ENCODE peak calls at places on chromosomes 2 and 18, in seven cellular contexts. One of them, this sample, is unnamed.

GRCh38 chr18:46756559-46757201 is at the start of gene ST8SIA5:
- DNase-seq in endothelial cell of umbilical vein: no peak
- DNase-seq in hepatocyte: no peak
- DNase-seq in HCT116: no peak
- DNase-seq in IMR-90: no peak
- DNase-seq in mammary epithelial cell: no peak
- DNase-seq in mesendoderm: peak; percentile 53
- DNase-seq in this sample: peak; percentile 40

GRCh38 chr18:3790702-3791101 is 340.7 kb downstream of the TGIF1 start:
- DNase-seq in endothelial cell of umbilical vein: peak; percentile 83
- DNase-seq in hepatocyte: no peak
- DNase-seq in HCT116: no peak
- DNase-seq in IMR-90: no peak
- DNase-seq in mammary epithelial cell: no peak
- DNase-seq in mesendoderm: no peak
- DNase-seq in this sample: no peak

GRCh38 chr2:85215074-85216050 is 82.2 kb downstream of the TCF7L1 start:
- DNase-seq in endothelial cell of umbilical vein: no peak
- DNase-seq in hepatocyte: peak; percentile 67
- DNase-seq in HCT116: no peak
- DNase-seq in IMR-90: peak; percentile 93
- DNase-seq in mammary epithelial cell: peak; percentile 55
- DNase-seq in mesendoderm: peak; percentile 61
- DNase-seq in this sample: no peak

GRCh38 chr18:4847066-4847465 is 350.0 kb downstream of the AKAIN1 start:
- DNase-seq in endothelial cell of umbilical vein: no peak
- DNase-seq in hepatocyte: no peak
- DNase-seq in HCT116: no peak
- DNase-seq in IMR-90: no peak
- DNase-seq in mammary epithelial cell: no peak
- DNase-seq in mesendoderm: no peak
- DNase-seq in this sample: no peak

GRCh38 chr2:205366336-205367060 is 315.8 kb upstream of the NRP2 start:
- DNase-seq in endothelial cell of umbilical vein: peak; percentile 39
- DNase-seq in hepatocyte: no peak
- DNase-seq in HCT116: no peak
- DNase-seq in IMR-90: peak; percentile 32
- DNase-seq in mammary epithelial cell: peak; percentile 10
- DNase-seq in mesendoderm: peak; percentile 59
- DNase-seq in this sample: no peak

GRCh38 chr2:127632592-127633489 is 13.1 kb upstream of the GPR17 start:
- DNase-seq in endothelial cell of umbilical vein: no peak
- DNase-seq in hepatocyte: no peak
- DNase-seq in HCT116: no peak
- DNase-seq in IMR-90: no peak
- DNase-seq in mammary epithelial cell: no peak
- DNase-seq in mesendoderm: no peak
- DNase-seq in this sample: no peak

GRCh38 chr18:23038712-23039111 is 96.6 kb upstream of the CABLES1 start:
- DNase-seq in endothelial cell of umbilical vein: no peak
- DNase-seq in hepatocyte: peak; percentile 19
- DNase-seq in HCT116: no peak
- DNase-seq in IMR-90: peak; percentile 53
- DNase-seq in mammary epithelial cell: peak; percentile 77
- DNase-seq in mesendoderm: no peak
- DNase-seq in this sample: no peak

GRCh38 chr2:166238176-166238575 is 110.4 kb upstream of the SCN1A start:
- DNase-seq in endothelial cell of umbilical vein: peak; percentile 55
- DNase-seq in hepatocyte: no peak
- DNase-seq in HCT116: no peak
- DNase-seq in IMR-90: peak; percentile 20
- DNase-seq in mammary epithelial cell: no peak
- DNase-seq in mesendoderm: no peak
- DNase-seq in this sample: no peak

DNA sequence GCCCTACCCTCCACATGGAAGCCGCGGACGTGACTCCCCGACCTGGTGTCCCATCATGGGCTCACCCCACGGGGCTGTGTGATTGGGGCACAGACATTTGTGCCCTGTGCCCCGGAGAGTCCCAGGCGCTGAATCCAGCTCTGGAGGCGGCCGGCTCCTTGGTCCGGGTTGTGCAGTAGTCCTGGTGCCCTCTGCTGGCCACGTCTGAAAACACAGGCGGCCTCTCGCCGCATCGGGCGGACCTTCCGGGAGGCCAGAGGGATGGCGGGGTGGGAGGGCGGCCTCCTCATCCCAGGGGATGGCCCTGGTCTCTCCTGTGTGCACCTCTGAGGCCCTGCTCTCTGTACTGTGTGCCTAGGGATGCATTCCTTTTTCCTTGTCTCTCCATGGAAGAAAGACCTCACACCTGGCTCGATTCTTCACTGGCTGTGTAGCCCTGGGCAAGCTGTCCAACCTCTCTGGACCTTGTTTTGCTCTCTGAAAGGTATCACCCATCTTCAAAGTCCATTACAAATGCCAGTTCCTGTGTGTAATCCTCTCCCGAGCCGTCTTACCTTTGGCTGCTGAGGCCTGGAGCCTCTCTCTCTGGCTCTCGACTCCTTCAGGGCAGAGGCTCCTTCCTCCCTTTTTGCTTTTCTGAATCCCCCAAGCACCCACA is 27.6 kb downstream of the CELF4 start:
- DNase-seq in endothelial cell of umbilical vein: peak; percentile 44
- DNase-seq in hepatocyte: peak; percentile 87
- DNase-seq in HCT116: peak; percentile 37
- DNase-seq in IMR-90: peak; percentile 44
- DNase-seq in mammary epithelial cell: peak; percentile 37
- DNase-seq in mesendoderm: peak; percentile 78
- DNase-seq in this sample: peak; percentile 68
- H3K27me3 ChIP-seq in endothelial cell of umbilical vein: peaks cover 8% of the 10 kb centered on the region
- H3K27me3 ChIP-seq in hepatocyte: peaks cover 38% of the 10 kb centered on the region
- H3K27me3 ChIP-seq in HCT116: peaks cover 41% of the 10 kb centered on the region
- H3K27me3 ChIP-seq in IMR-90: peaks cover 28% of the 10 kb centered on the region
- H3K27me3 ChIP-seq in mammary epithelial cell: peaks cover 13% of the 10 kb centered on the region
- H3K27me3 ChIP-seq in mesendoderm: no peaks in the 10 kb centered on the region
- H3K27me3 ChIP-seq in this sample: peaks cover 13% of the 10 kb centered on the region

GRCh38 chr2:2251255-2251654 is 79.8 kb downstream of the MYT1L start:
- DNase-seq in endothelial cell of umbilical vein: no peak
- DNase-seq in hepatocyte: no peak
- DNase-seq in HCT116: no peak
- DNase-seq in IMR-90: no peak
- DNase-seq in mammary epithelial cell: no peak
- DNase-seq in mesendoderm: no peak
- DNase-seq in this sample: no peak

GRCh38 chr2:2256011-2256410 is 75.1 kb downstream of the MYT1L start:
- DNase-seq in endothelial cell of umbilical vein: no peak
- DNase-seq in hepatocyte: no peak
- DNase-seq in HCT116: no peak
- DNase-seq in IMR-90: no peak
- DNase-seq in mammary epithelial cell: no peak
- DNase-seq in mesendoderm: no peak
- DNase-seq in this sample: no peak

GRCh38 chr2:2252179-2252578 is 78.9 kb downstream of the MYT1L start:
- DNase-seq in endothelial cell of umbilical vein: no peak
- DNase-seq in hepatocyte: no peak
- DNase-seq in HCT116: no peak
- DNase-seq in IMR-90: no peak
- DNase-seq in mammary epithelial cell: no peak
- DNase-seq in mesendoderm: no peak
- DNase-seq in this sample: no peak

GRCh38 chr2:2254206-2254605 is 76.9 kb downstream of the MYT1L start:
- DNase-seq in endothelial cell of umbilical vein: no peak
- DNase-seq in hepatocyte: no peak
- DNase-seq in HCT116: no peak
- DNase-seq in IMR-90: no peak
- DNase-seq in mammary epithelial cell: no peak
- DNase-seq in mesendoderm: no peak
- DNase-seq in this sample: no peak

GRCh38 chr2:2253139-2254016 is 77.7 kb downstream of the MYT1L start:
- DNase-seq in endothelial cell of umbilical vein: no peak
- DNase-seq in hepatocyte: no peak
- DNase-seq in HCT116: no peak
- DNase-seq in IMR-90: no peak
- DNase-seq in mammary epithelial cell: no peak
- DNase-seq in mesendoderm: no peak
- DNase-seq in this sample: no peak
- H3K4me2 ChIP-seq in endothelial cell of umbilical vein: no peak overlapping the region
- H3K4me2 ChIP-seq in hepatocyte: no peak overlapping the region
- H3K4me2 ChIP-seq in HCT116: no peak overlapping the region
- H3K4me2 ChIP-seq in IMR-90: no peak overlapping the region
- H3K4me2 ChIP-seq in mammary epithelial cell: no peak overlapping the region
- H3K4me2 ChIP-seq in mesendoderm: no peak overlapping the region
- H3K4me2 ChIP-seq in this sample: no peak overlapping the region

GRCh38 chr2:176189666-176190641 is 1.5 kb downstream of the HOXD1 start:
- DNase-seq in endothelial cell of umbilical vein: peak; percentile 31
- DNase-seq in hepatocyte: no peak
- DNase-seq in HCT116: no peak
- DNase-seq in IMR-90: no peak
- DNase-seq in mammary epithelial cell: no peak
- DNase-seq in mesendoderm: no peak
- DNase-seq in this sample: no peak

GRCh38 chr2:176192351-176192750 is 3.9 kb downstream of the HOXD1 start:
- DNase-seq in endothelial cell of umbilical vein: peak; percentile 54
- DNase-seq in hepatocyte: no peak
- DNase-seq in HCT116: no peak
- DNase-seq in IMR-90: no peak
- DNase-seq in mammary epithelial cell: no peak
- DNase-seq in mesendoderm: peak; percentile 46
- DNase-seq in this sample: no peak

GRCh38 chr2:176188969-176189665 is 649 bp downstream of the HOXD1 start:
- DNase-seq in endothelial cell of umbilical vein: peak; percentile 41
- DNase-seq in hepatocyte: peak; percentile 23
- DNase-seq in HCT116: no peak
- DNase-seq in IMR-90: no peak
- DNase-seq in mammary epithelial cell: no peak
- DNase-seq in mesendoderm: peak; percentile 42
- DNase-seq in this sample: no peak

GRCh38 chr2:176188218-176188968 is at the start of gene HOXD1:
- DNase-seq in endothelial cell of umbilical vein: peak; percentile 83
- DNase-seq in hepatocyte: peak; percentile 44
- DNase-seq in HCT116: no peak
- DNase-seq in IMR-90: no peak
- DNase-seq in mammary epithelial cell: no peak
- DNase-seq in mesendoderm: peak; percentile 68
- DNase-seq in this sample: no peak

GRCh38 chr2:176193048-176193447 is 4.6 kb downstream of the HOXD1 start:
- DNase-seq in endothelial cell of umbilical vein: no peak
- DNase-seq in hepatocyte: no peak
- DNase-seq in HCT116: no peak
- DNase-seq in IMR-90: no peak
- DNase-seq in mammary epithelial cell: no peak
- DNase-seq in mesendoderm: no peak
- DNase-seq in this sample: no peak
- H3K27me3 ChIP-seq in endothelial cell of umbilical vein: no peaks in the 10 kb centered on the region
- H3K27me3 ChIP-seq in hepatocyte: peaks cover 87% of the 10 kb centered on the region
- H3K27me3 ChIP-seq in HCT116: no peaks in the 10 kb centered on the region
- H3K27me3 ChIP-seq in IMR-90: peaks cover 34% of the 10 kb centered on the region
- H3K27me3 ChIP-seq in mammary epithelial cell: peaks cover 29% of the 10 kb centered on the region
- H3K27me3 ChIP-seq in mesendoderm: peaks cover 19% of the 10 kb centered on the region
- H3K27me3 ChIP-seq in this sample: peaks cover 50% of the 10 kb centered on the region

GRCh38 chr2:188326669-188327301 is 35.1 kb downstream of the GULP1 start:
- DNase-seq in endothelial cell of umbilical vein: no peak
- DNase-seq in hepatocyte: peak; percentile 73
- DNase-seq in HCT116: no peak
- DNase-seq in IMR-90: peak; percentile 70
- DNase-seq in mammary epithelial cell: no peak
- DNase-seq in mesendoderm: no peak
- DNase-seq in this sample: no peak
- H3K4me2 ChIP-seq in endothelial cell of umbilical vein: no peak overlapping the region
- H3K4me2 ChIP-seq in hepatocyte: peak overlapping the region; percentile 20
- H3K4me2 ChIP-seq in HCT116: no peak overlapping the region
- H3K4me2 ChIP-seq in IMR-90: peak overlapping the region; percentile 60
- H3K4me2 ChIP-seq in mammary epithelial cell: no peak overlapping the region
- H3K4me2 ChIP-seq in mesendoderm: no peak overlapping the region
- H3K4me2 ChIP-seq in this sample: no peak overlapping the region

DNA sequence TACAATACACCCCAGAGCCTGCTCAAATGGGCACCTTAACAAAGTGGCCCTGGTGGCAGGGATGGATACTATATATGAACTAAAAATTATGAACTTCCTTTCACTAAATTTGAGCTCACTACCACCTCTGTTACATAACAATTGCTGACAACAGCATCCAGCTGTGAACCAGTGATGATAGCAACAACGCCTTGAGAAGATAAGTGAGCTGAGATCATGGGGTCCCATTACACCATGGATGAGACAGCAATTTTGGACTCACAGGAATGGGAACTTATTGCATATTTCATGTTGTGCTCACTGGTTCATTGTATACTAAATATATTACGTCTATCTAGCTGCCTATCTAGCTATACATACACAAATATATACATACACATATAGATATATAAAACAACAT is 16.9 kb upstream of the ALMS1 start:
- DNase-seq in endothelial cell of umbilical vein: no peak
- DNase-seq in hepatocyte: no peak
- DNase-seq in HCT116: no peak
- DNase-seq in IMR-90: no peak
- DNase-seq in mammary epithelial cell: no peak
- DNase-seq in mesendoderm: peak; percentile 67
- DNase-seq in this sample: no peak
- H3K27me3 ChIP-seq in endothelial cell of umbilical vein: peaks cover 11% of the 10 kb centered on the region
- H3K27me3 ChIP-seq in hepatocyte: peaks cover 4% of the 10 kb centered on the region
- H3K27me3 ChIP-seq in HCT116: no peaks in the 10 kb centered on the region
- H3K27me3 ChIP-seq in IMR-90: peaks cover 10% of the 10 kb centered on the region
- H3K27me3 ChIP-seq in mammary epithelial cell: no peaks in the 10 kb centered on the region
- H3K27me3 ChIP-seq in mesendoderm: no peaks in the 10 kb centered on the region
- H3K27me3 ChIP-seq in this sample: no peaks in the 10 kb centered on the region